ENCODE peak calls at places on chromosomes 4 and X, in seven cellular contexts. X is LoVo; K is AG08395; A is NCI-H1694 treated with DMSO at 0.1 percent for 48 hours; J is heart left ventricle; B is activated CD8-positive, alpha-beta memory T cell treated with anti-CD3 and anti-CD28 coated beads for 1 hour; L is Right ventricle myocardium inferior. N is an unnamed sample.

GRCh38 chrX:149837639-149838038 is 43.3 kb upstream of the MAGEA8 start:
- DNase-seq in X (no peak), K (no peak), A (no peak), J (no peak), B (no peak), L (no peak), N (no peak)

GRCh38 chr4:152165851-152166250 is 370.0 kb downstream of the FBXW7 start:
- DNase-seq in X (no peak), K (no peak), A (no peak), J (no peak), B (no peak), L (no peak), N (no peak)

GRCh38 chrX:37454537-37455285 is 105.5 kb downstream of the PRRG1 start:
- DNase-seq in X (peak), K (peak), A (no peak), J (no peak), B (no peak), L (no peak), N (no peak)

GRCh38 chr4:96566755-96567154 is 726.9 kb downstream of the PDHA2 start:
- DNase-seq in X (no peak), K (no peak), A (no peak), J (no peak), B (no peak), L (no peak), N (no peak)

GRCh38 chrX:107654778-107655761 is 26.8 kb downstream of the PRPS1 start:
- DNase-seq in X (no peak), K (peak), A (peak), J (peak), B (no peak), L (peak), N (peak)

GRCh38 chrX:1249101-1249887 is 19.3 kb upstream of the CSF2RA start:
- DNase-seq in X (no peak), K (no peak), A (no peak), J (peak), B (no peak), L (peak), N (no peak)

GRCh38 chr4:184349283-184350039 is 124.9 kb downstream of the IRF2 start:
- DNase-seq in X (no peak), K (no peak), A (no peak), J (peak), B (no peak), L (no peak), N (peak)

GRCh38 chrX:10106801-10107200 is 50.0 kb upstream of the CLCN4 start:
- DNase-seq in X (no peak), K (no peak), A (no peak), J (no peak), B (no peak), L (no peak), N (no peak)

GRCh38 chr4:35689866-35690265 is 554.4 kb downstream of the ARAP2 start:
- DNase-seq in X (no peak), K (no peak), A (no peak), J (no peak), B (no peak), L (no peak), N (no peak)

GRCh38 chr4:76830612-76831474 is 67.1 kb downstream of the SOWAHB start:
- DNase-seq in X (peak), K (peak), A (no peak), J (no peak), B (no peak), L (no peak), N (peak)

GRCh38 chr4:41990029-41990382 is 324 bp upstream of the SLC30A9 start:
- DNase-seq in X (no peak), K (no peak), A (no peak), J (no peak), B (no peak), L (no peak), N (no peak)

GRCh38 chr4:182578402-182578801 is 335.2 kb downstream of the TENM3 start:
- DNase-seq in X (peak), K (peak), A (no peak), J (no peak), B (no peak), L (no peak), N (no peak)

GRCh38 chrX:156001667-156002021 is 4.1 kb downstream of the IL9R start:
- DNase-seq in X (no peak), K (no peak), A (no peak), J (no peak), B (no peak), L (no peak), N (no peak)

GRCh38 chrX:98398542-98398941 is 1514.8 kb downstream of the RPA4 start:
- DNase-seq in X (no peak), K (no peak), A (no peak), J (no peak), B (no peak), L (no peak), N (no peak)

GRCh38 chrX:2933125-2933900 is 4.2 kb upstream of the ARSD start:
- DNase-seq in X (no peak), K (no peak), A (no peak), J (no peak), B (no peak), L (no peak), N (no peak)